ENCODE peak calls at places on chromosome 12, in four cellular contexts. One of them, this sample, is unnamed.

GRCh38 chr12:7099290-7099996 is 7.2 kb upstream of the C1R start:
- DNase-seq in heart right ventricle: no peak
- DNase-seq in cardiac fibroblast: no peak
- DNase-seq in adrenal gland: no peak
- DNase-seq in this sample: no peak

GRCh38 chr12:10721654-10722501 is 1.2 kb downstream of the YBX3 start:
- DNase-seq in adrenal gland: peak
- DNase-seq in heart right ventricle: peak
- DNase-seq in cardiac fibroblast: peak
- DNase-seq in this sample: peak

GRCh38 chr12:6872073-6873048 is 742 bp downstream of the SPSB2 start:
- DNase-seq in adrenal gland: peak
- DNase-seq in cardiac fibroblast: peak
- DNase-seq in heart right ventricle: peak
- DNase-seq in this sample: peak

GRCh38 chr12:67910360-67911292 is 78.6 kb upstream of the IFNG-AS1 start:
- DNase-seq in adrenal gland: no peak
- DNase-seq in cardiac fibroblast: peak
- DNase-seq in heart right ventricle: no peak
- DNase-seq in this sample: no peak

GRCh38 chr12:1592444-1593231 is 1.7 kb downstream of the FBXL14 start:
- DNase-seq in cardiac fibroblast: peak
- DNase-seq in heart right ventricle: peak
- DNase-seq in adrenal gland: no peak
- DNase-seq in this sample: no peak

GRCh38 chr12:8950287-8950574 is 786 bp upstream of the M6PR start:
- DNase-seq in cardiac fibroblast: no peak
- DNase-seq in heart right ventricle: no peak
- DNase-seq in adrenal gland: no peak
- DNase-seq in this sample: no peak

GRCh38 chr12:131862994-131863710 is 31.3 kb upstream of the ULK1 start:
- DNase-seq in adrenal gland: no peak
- DNase-seq in heart right ventricle: no peak
- DNase-seq in cardiac fibroblast: peak
- DNase-seq in this sample: peak

GRCh38 chr12:116066381-116067230 is 210.9 kb downstream of the MED13L start:
- DNase-seq in heart right ventricle: peak
- DNase-seq in cardiac fibroblast: peak
- DNase-seq in adrenal gland: peak
- DNase-seq in this sample: peak

GRCh38 chr12:89083491-89083890 is 268.8 kb downstream of the DUSP6 start:
- DNase-seq in heart right ventricle: no peak
- DNase-seq in adrenal gland: no peak
- DNase-seq in cardiac fibroblast: no peak
- DNase-seq in this sample: no peak

GRCh38 chr12:131827961-131828534 is at the start of gene MMP17:
- DNase-seq in heart right ventricle: peak
- DNase-seq in adrenal gland: no peak
- DNase-seq in cardiac fibroblast: peak
- DNase-seq in this sample: peak

GRCh38 chr12:18462437-18462836 is 201.1 kb downstream of the PIK3C2G start:
- DNase-seq in heart right ventricle: no peak
- DNase-seq in cardiac fibroblast: peak
- DNase-seq in adrenal gland: peak
- DNase-seq in this sample: no peak

GRCh38 chr12:117227000-117227653 is 36.9 kb upstream of the FBXO21 start:
- DNase-seq in heart right ventricle: no peak
- DNase-seq in cardiac fibroblast: no peak
- DNase-seq in adrenal gland: no peak
- DNase-seq in this sample: peak

GRCh38 chr12:31732926-31733548 is 4.2 kb upstream of the AMN1 start:
- DNase-seq in cardiac fibroblast: peak
- DNase-seq in adrenal gland: no peak
- DNase-seq in heart right ventricle: no peak
- DNase-seq in this sample: peak

GRCh38 chr12:83573676-83574075 is 887.0 kb downstream of the TMTC2 start:
- DNase-seq in adrenal gland: peak
- DNase-seq in heart right ventricle: no peak
- DNase-seq in cardiac fibroblast: peak
- DNase-seq in this sample: no peak

GRCh38 chr12:41932470-41932991 is 212.1 kb downstream of the GXYLT1 start:
- DNase-seq in heart right ventricle: peak
- DNase-seq in adrenal gland: peak
- DNase-seq in cardiac fibroblast: peak
- DNase-seq in this sample: peak

GRCh38 chr12:49741882-49742620 is 694 bp downstream of the TMBIM6 start:
- DNase-seq in adrenal gland: peak
- DNase-seq in cardiac fibroblast: peak
- DNase-seq in heart right ventricle: peak
- DNase-seq in this sample: peak

GRCh38 chr12:123388948-123389559 is 5.1 kb downstream of the KMT5A start:
- DNase-seq in cardiac fibroblast: no peak
- DNase-seq in adrenal gland: no peak
- DNase-seq in heart right ventricle: no peak
- DNase-seq in this sample: peak

GRCh38 chr12:76270657-76271358 is 77.4 kb downstream of the BBS10 start:
- DNase-seq in heart right ventricle: no peak
- DNase-seq in cardiac fibroblast: peak
- DNase-seq in adrenal gland: no peak
- DNase-seq in this sample: no peak

GRCh38 chr12:102120886-102121285 is 903 bp downstream of the PARPBP start:
- DNase-seq in heart right ventricle: no peak
- DNase-seq in cardiac fibroblast: peak
- DNase-seq in adrenal gland: no peak
- DNase-seq in this sample: peak

GRCh38 chr12:89117448-89118034 is 234.8 kb downstream of the DUSP6 start:
- DNase-seq in adrenal gland: no peak
- DNase-seq in heart right ventricle: no peak
- DNase-seq in cardiac fibroblast: no peak
- DNase-seq in this sample: peak

GRCh38 chr12:6532051-6532926 is 2.0 kb upstream of the GAPDH start:
- DNase-seq in heart right ventricle: peak
- DNase-seq in cardiac fibroblast: peak
- DNase-seq in adrenal gland: peak
- DNase-seq in this sample: peak

GRCh38 chr12:101045486-101046474 is 164.3 kb downstream of the SLC5A8 start:
- DNase-seq in heart right ventricle: no peak
- DNase-seq in cardiac fibroblast: peak
- DNase-seq in adrenal gland: peak
- DNase-seq in this sample: no peak

GRCh38 chr12:104524026-104524425 is 67.3 kb downstream of the CHST11 start:
- DNase-seq in heart right ventricle: no peak
- DNase-seq in cardiac fibroblast: peak
- DNase-seq in adrenal gland: no peak
- DNase-seq in this sample: no peak

GRCh38 chr12:44829045-44829444 is 47.1 kb downstream of the NELL2 start:
- DNase-seq in heart right ventricle: no peak
- DNase-seq in cardiac fibroblast: no peak
- DNase-seq in adrenal gland: no peak
- DNase-seq in this sample: no peak

This sample was measured in iPS-NIHi11.